ENCODE peak calls at places on chromosomes 2 and 18, in four cellular contexts. One of them, this sample, is unnamed.

GRCh38 chr2:165868211-165868610 is 74.2 kb upstream of the GALNT3 start:
- DNase-seq in fibroblast of mammary gland: peak
- DNase-seq in SJSA1: no peak
- DNase-seq in activated CD8-positive, alpha-beta T cell treated with anti-CD3 and anti-CD28 coated beads for 36 hours: no peak
- DNase-seq in this sample: no peak

GRCh38 chr2:239370403-239370802 is 30.4 kb downstream of the HDAC4 start:
- DNase-seq in activated CD8-positive, alpha-beta T cell treated with anti-CD3 and anti-CD28 coated beads for 36 hours: no peak
- DNase-seq in fibroblast of mammary gland: no peak
- DNase-seq in SJSA1: no peak
- DNase-seq in this sample: peak

GRCh38 chr2:54531558-54531957 is 75.4 kb downstream of the SPTBN1 start:
- DNase-seq in SJSA1: no peak
- DNase-seq in fibroblast of mammary gland: peak
- DNase-seq in activated CD8-positive, alpha-beta T cell treated with anti-CD3 and anti-CD28 coated beads for 36 hours: no peak
- DNase-seq in this sample: peak

GRCh38 chr2:10591207-10591606 is 98.6 kb downstream of the NOL10 start:
- DNase-seq in SJSA1: no peak
- DNase-seq in fibroblast of mammary gland: peak
- DNase-seq in activated CD8-positive, alpha-beta T cell treated with anti-CD3 and anti-CD28 coated beads for 36 hours: no peak
- DNase-seq in this sample: no peak

GRCh38 chr2:145638675-145639074 is 1118.8 kb upstream of the ZEB2 start:
- DNase-seq in fibroblast of mammary gland: no peak
- DNase-seq in activated CD8-positive, alpha-beta T cell treated with anti-CD3 and anti-CD28 coated beads for 36 hours: no peak
- DNase-seq in SJSA1: no peak
- DNase-seq in this sample: no peak

GRCh38 chr2:15300645-15301573 is 260.2 kb downstream of the NBAS start:
- DNase-seq in activated CD8-positive, alpha-beta T cell treated with anti-CD3 and anti-CD28 coated beads for 36 hours: no peak
- DNase-seq in fibroblast of mammary gland: no peak
- DNase-seq in SJSA1: no peak
- DNase-seq in this sample: no peak

GRCh38 chr2:158686166-158686792 is 108.8 kb upstream of the DAPL1 start:
- DNase-seq in SJSA1: no peak
- DNase-seq in fibroblast of mammary gland: peak
- DNase-seq in activated CD8-positive, alpha-beta T cell treated with anti-CD3 and anti-CD28 coated beads for 36 hours: no peak
- DNase-seq in this sample: no peak

GRCh38 chr2:23206652-23207051 is 178.3 kb upstream of the KLHL29 start:
- DNase-seq in activated CD8-positive, alpha-beta T cell treated with anti-CD3 and anti-CD28 coated beads for 36 hours: no peak
- DNase-seq in SJSA1: no peak
- DNase-seq in fibroblast of mammary gland: no peak
- DNase-seq in this sample: no peak

GRCh38 chr2:218897394-218898108 is 16.9 kb downstream of the WNT10A start:
- DNase-seq in SJSA1: no peak
- DNase-seq in activated CD8-positive, alpha-beta T cell treated with anti-CD3 and anti-CD28 coated beads for 36 hours: no peak
- DNase-seq in fibroblast of mammary gland: no peak
- DNase-seq in this sample: no peak

GRCh38 chr2:201242562-201243277 is 17.6 kb upstream of the CASP8 start:
- DNase-seq in fibroblast of mammary gland: no peak
- DNase-seq in activated CD8-positive, alpha-beta T cell treated with anti-CD3 and anti-CD28 coated beads for 36 hours: no peak
- DNase-seq in SJSA1: no peak
- DNase-seq in this sample: no peak

GRCh38 chr2:20656561-20656960 is 5.7 kb upstream of the HS1BP3 start:
- DNase-seq in activated CD8-positive, alpha-beta T cell treated with anti-CD3 and anti-CD28 coated beads for 36 hours: no peak
- DNase-seq in SJSA1: no peak
- DNase-seq in fibroblast of mammary gland: no peak
- DNase-seq in this sample: no peak

GRCh38 chr2:41854227-41854626 is 193.6 kb upstream of the PKDCC start:
- DNase-seq in activated CD8-positive, alpha-beta T cell treated with anti-CD3 and anti-CD28 coated beads for 36 hours: peak
- DNase-seq in SJSA1: no peak
- DNase-seq in fibroblast of mammary gland: peak
- DNase-seq in this sample: no peak

GRCh38 chr18:50401888-50402287 is 27.0 kb downstream of the SKA1 start:
- DNase-seq in fibroblast of mammary gland: peak
- DNase-seq in SJSA1: peak
- DNase-seq in activated CD8-positive, alpha-beta T cell treated with anti-CD3 and anti-CD28 coated beads for 36 hours: peak
- DNase-seq in this sample: peak

GRCh38 chr2:110741491-110741980 is 9.2 kb downstream of the ACOXL start:
- DNase-seq in fibroblast of mammary gland: no peak
- DNase-seq in activated CD8-positive, alpha-beta T cell treated with anti-CD3 and anti-CD28 coated beads for 36 hours: no peak
- DNase-seq in SJSA1: peak
- DNase-seq in this sample: no peak

GRCh38 chr2:28586864-28587263 is 91.0 kb downstream of the PLB1 start:
- DNase-seq in activated CD8-positive, alpha-beta T cell treated with anti-CD3 and anti-CD28 coated beads for 36 hours: peak
- DNase-seq in SJSA1: no peak
- DNase-seq in fibroblast of mammary gland: no peak
- DNase-seq in this sample: no peak

GRCh38 chr2:105455488-105455991 is 56.7 kb upstream of the FHL2 start:
- DNase-seq in activated CD8-positive, alpha-beta T cell treated with anti-CD3 and anti-CD28 coated beads for 36 hours: no peak
- DNase-seq in fibroblast of mammary gland: peak
- DNase-seq in SJSA1: peak
- DNase-seq in this sample: peak

GRCh38 chr2:3485166-3485565 is 34.2 kb downstream of the ADI1 start:
- DNase-seq in SJSA1: no peak
- DNase-seq in fibroblast of mammary gland: no peak
- DNase-seq in activated CD8-positive, alpha-beta T cell treated with anti-CD3 and anti-CD28 coated beads for 36 hours: no peak
- DNase-seq in this sample: no peak

GRCh38 chr2:100822587-100823248 is 2.8 kb downstream of the NPAS2 start:
- DNase-seq in fibroblast of mammary gland: peak
- DNase-seq in SJSA1: no peak
- DNase-seq in activated CD8-positive, alpha-beta T cell treated with anti-CD3 and anti-CD28 coated beads for 36 hours: no peak
- DNase-seq in this sample: no peak

GRCh38 chr2:121131375-121131774 is 153.6 kb downstream of the TFCP2L1 start:
- DNase-seq in activated CD8-positive, alpha-beta T cell treated with anti-CD3 and anti-CD28 coated beads for 36 hours: no peak
- DNase-seq in fibroblast of mammary gland: no peak
- DNase-seq in SJSA1: no peak
- DNase-seq in this sample: no peak

GRCh38 chr2:172102159-172102857 is 392 bp downstream of the DLX2 start:
- DNase-seq in SJSA1: peak
- DNase-seq in activated CD8-positive, alpha-beta T cell treated with anti-CD3 and anti-CD28 coated beads for 36 hours: peak
- DNase-seq in fibroblast of mammary gland: peak
- DNase-seq in this sample: peak

GRCh38 chr2:186105016-186105415 is 366.4 kb downstream of the FSIP2 start:
- DNase-seq in activated CD8-positive, alpha-beta T cell treated with anti-CD3 and anti-CD28 coated beads for 36 hours: no peak
- DNase-seq in fibroblast of mammary gland: peak
- DNase-seq in SJSA1: no peak
- DNase-seq in this sample: no peak

GRCh38 chr2:96907405-96908041 is 37.6 kb upstream of the SEMA4C start:
- DNase-seq in SJSA1: no peak
- DNase-seq in activated CD8-positive, alpha-beta T cell treated with anti-CD3 and anti-CD28 coated beads for 36 hours: no peak
- DNase-seq in fibroblast of mammary gland: peak
- DNase-seq in this sample: peak

GRCh38 chr2:237156131-237156856 is 70.6 kb downstream of the COPS8 start:
- DNase-seq in SJSA1: peak
- DNase-seq in activated CD8-positive, alpha-beta T cell treated with anti-CD3 and anti-CD28 coated beads for 36 hours: peak
- DNase-seq in fibroblast of mammary gland: peak
- DNase-seq in this sample: peak

GRCh38 chr2:12688898-12689297 is 27.8 kb upstream of the TRIB2 start:
- DNase-seq in activated CD8-positive, alpha-beta T cell treated with anti-CD3 and anti-CD28 coated beads for 36 hours: no peak
- DNase-seq in fibroblast of mammary gland: no peak
- DNase-seq in SJSA1: no peak
- DNase-seq in this sample: no peak

GRCh38 chr2:54457326-54458023 is 1.3 kb downstream of the SPTBN1 start:
- DNase-seq in activated CD8-positive, alpha-beta T cell treated with anti-CD3 and anti-CD28 coated beads for 36 hours: peak
- DNase-seq in fibroblast of mammary gland: peak
- DNase-seq in SJSA1: peak
- DNase-seq in this sample: peak

GRCh38 chr18:46458472-46458871 is 198.5 kb downstream of the LOXHD1 start:
- DNase-seq in fibroblast of mammary gland: no peak
- DNase-seq in SJSA1: peak
- DNase-seq in activated CD8-positive, alpha-beta T cell treated with anti-CD3 and anti-CD28 coated beads for 36 hours: no peak
- DNase-seq in this sample: no peak

GRCh38 chr2:174729797-174730529 is 34.3 kb downstream of the CHRNA1 start:
- DNase-seq in activated CD8-positive, alpha-beta T cell treated with anti-CD3 and anti-CD28 coated beads for 36 hours: peak
- DNase-seq in fibroblast of mammary gland: peak
- DNase-seq in SJSA1: no peak
- DNase-seq in this sample: peak

GRCh38 chr18:36493349-36494281 is 196.1 kb downstream of the FHOD3 start:
- DNase-seq in activated CD8-positive, alpha-beta T cell treated with anti-CD3 and anti-CD28 coated beads for 36 hours: no peak
- DNase-seq in SJSA1: no peak
- DNase-seq in fibroblast of mammary gland: peak
- DNase-seq in this sample: no peak

GRCh38 chr2:67561411-67561965 is 164.4 kb downstream of the ETAA1 start:
- DNase-seq in activated CD8-positive, alpha-beta T cell treated with anti-CD3 and anti-CD28 coated beads for 36 hours: no peak
- DNase-seq in SJSA1: peak
- DNase-seq in fibroblast of mammary gland: peak
- DNase-seq in this sample: peak

GRCh38 chr2:10534514-10535250 is 86.6 kb upstream of the ODC1 start:
- DNase-seq in fibroblast of mammary gland: peak
- DNase-seq in SJSA1: peak
- DNase-seq in activated CD8-positive, alpha-beta T cell treated with anti-CD3 and anti-CD28 coated beads for 36 hours: no peak
- DNase-seq in this sample: no peak

GRCh38 chr2:102620367-102620766 is 1.0 kb downstream of the SLC9A2 start:
- DNase-seq in activated CD8-positive, alpha-beta T cell treated with anti-CD3 and anti-CD28 coated beads for 36 hours: no peak
- DNase-seq in SJSA1: no peak
- DNase-seq in fibroblast of mammary gland: no peak
- DNase-seq in this sample: no peak

GRCh38 chr18:42092848-42093247 is 137.8 kb downstream of the PIK3C3 start:
- DNase-seq in fibroblast of mammary gland: no peak
- DNase-seq in activated CD8-positive, alpha-beta T cell treated with anti-CD3 and anti-CD28 coated beads for 36 hours: no peak
- DNase-seq in SJSA1: no peak
- DNase-seq in this sample: no peak

GRCh38 chr2:172864182-172864581 is 128.5 kb downstream of the RAPGEF4 start:
- DNase-seq in activated CD8-positive, alpha-beta T cell treated with anti-CD3 and anti-CD28 coated beads for 36 hours: peak
- DNase-seq in fibroblast of mammary gland: peak
- DNase-seq in SJSA1: peak
- DNase-seq in this sample: peak

GRCh38 chr18:8812631-8813030 is 107.3 kb downstream of the MTCL1 start:
- DNase-seq in activated CD8-positive, alpha-beta T cell treated with anti-CD3 and anti-CD28 coated beads for 36 hours: no peak
- DNase-seq in SJSA1: no peak
- DNase-seq in fibroblast of mammary gland: peak
- DNase-seq in this sample: no peak

GRCh38 chr2:193668557-193669323 is 1474.0 kb upstream of the TMEFF2 start:
- DNase-seq in fibroblast of mammary gland: no peak
- DNase-seq in SJSA1: no peak
- DNase-seq in activated CD8-positive, alpha-beta T cell treated with anti-CD3 and anti-CD28 coated beads for 36 hours: no peak
- DNase-seq in this sample: no peak

GRCh38 chr18:58128286-58129018 is 84.4 kb downstream of the NEDD4L start:
- DNase-seq in fibroblast of mammary gland: no peak
- DNase-seq in SJSA1: no peak
- DNase-seq in activated CD8-positive, alpha-beta T cell treated with anti-CD3 and anti-CD28 coated beads for 36 hours: no peak
- DNase-seq in this sample: no peak

GRCh38 chr2:222884114-222884764 is 23.4 kb downstream of the ACSL3 start:
- DNase-seq in SJSA1: no peak
- DNase-seq in fibroblast of mammary gland: peak
- DNase-seq in activated CD8-positive, alpha-beta T cell treated with anti-CD3 and anti-CD28 coated beads for 36 hours: no peak
- DNase-seq in this sample: no peak

GRCh38 chr2:111117666-111118454 is 2.9 kb upstream of the BCL2L11 start:
- DNase-seq in activated CD8-positive, alpha-beta T cell treated with anti-CD3 and anti-CD28 coated beads for 36 hours: peak
- DNase-seq in SJSA1: peak
- DNase-seq in fibroblast of mammary gland: peak
- DNase-seq in this sample: peak

GRCh38 chr2:234843411-234843810 is 108.4 kb upstream of the SH3BP4 start:
- DNase-seq in activated CD8-positive, alpha-beta T cell treated with anti-CD3 and anti-CD28 coated beads for 36 hours: no peak
- DNase-seq in fibroblast of mammary gland: no peak
- DNase-seq in SJSA1: no peak
- DNase-seq in this sample: no peak

This sample was measured in hepatic stellate cell.